ENCODE peak calls at places on chromosomes 12 and 14, in nine cellular contexts. One of them, this sample, is unnamed.

GRCh38 chr14:69288001-69288771 is 28.2 kb downstream of the GALNT16 start:
- DNase-seq in activated T-helper 1 cell treated with anti-CD3 and anti-CD28 coated beads, Interleukin-2, amount 50 U/mL, for 16 hours: no peak
- DNase-seq in HT1080: peak; percentile 20
- DNase-seq in NCI-H2029 treated with DMSO at 0.1 percent for 48 hours: no peak
- DNase-seq in kidney tubule cell: peak; percentile 22
- DNase-seq in LHCN-M2: no peak
- DNase-seq in AG04450: peak; percentile 15
- DNase-seq in stimulated activated CD8-positive, alpha-beta memory T cell treated with anti-CD3 and anti-CD28 coated beads, Interleukin-7, amount 100 ng/mL, for 4 hours: no peak
- DNase-seq in NCI-H460: no peak
- DNase-seq in this sample: no peak

GRCh38 chr12:79652521-79652920 is 38.2 kb downstream of the PAWR start:
- DNase-seq in NCI-H460: no peak
- DNase-seq in stimulated activated CD8-positive, alpha-beta memory T cell treated with anti-CD3 and anti-CD28 coated beads, Interleukin-7, amount 100 ng/mL, for 4 hours: no peak
- DNase-seq in kidney tubule cell: no peak
- DNase-seq in AG04450: no peak
- DNase-seq in activated T-helper 1 cell treated with anti-CD3 and anti-CD28 coated beads, Interleukin-2, amount 50 U/mL, for 16 hours: no peak
- DNase-seq in NCI-H2029 treated with DMSO at 0.1 percent for 48 hours: no peak
- DNase-seq in LHCN-M2: no peak
- DNase-seq in HT1080: no peak
- DNase-seq in this sample: no peak

GRCh38 chr12:34275129-34275528 is 252.8 kb downstream of the ALG10 start:
- DNase-seq in NCI-H2029 treated with DMSO at 0.1 percent for 48 hours: no peak
- DNase-seq in HT1080: no peak
- DNase-seq in AG04450: no peak
- DNase-seq in kidney tubule cell: no peak
- DNase-seq in stimulated activated CD8-positive, alpha-beta memory T cell treated with anti-CD3 and anti-CD28 coated beads, Interleukin-7, amount 100 ng/mL, for 4 hours: no peak
- DNase-seq in NCI-H460: no peak
- DNase-seq in activated T-helper 1 cell treated with anti-CD3 and anti-CD28 coated beads, Interleukin-2, amount 50 U/mL, for 16 hours: no peak
- DNase-seq in LHCN-M2: no peak
- DNase-seq in this sample: no peak

GRCh38 chr12:126397071-126397571 is 1331.9 kb downstream of the AACS start:
- DNase-seq in NCI-H460: no peak
- DNase-seq in activated T-helper 1 cell treated with anti-CD3 and anti-CD28 coated beads, Interleukin-2, amount 50 U/mL, for 16 hours: no peak
- DNase-seq in kidney tubule cell: no peak
- DNase-seq in stimulated activated CD8-positive, alpha-beta memory T cell treated with anti-CD3 and anti-CD28 coated beads, Interleukin-7, amount 100 ng/mL, for 4 hours: no peak
- DNase-seq in LHCN-M2: peak; percentile 91
- DNase-seq in AG04450: no peak
- DNase-seq in NCI-H2029 treated with DMSO at 0.1 percent for 48 hours: no peak
- DNase-seq in HT1080: peak; percentile 87
- DNase-seq in this sample: no peak

GRCh38 chr14:57013987-57014386 is 203.7 kb upstream of the OTX2 start:
- DNase-seq in AG04450: no peak
- DNase-seq in NCI-H460: no peak
- DNase-seq in kidney tubule cell: no peak
- DNase-seq in activated T-helper 1 cell treated with anti-CD3 and anti-CD28 coated beads, Interleukin-2, amount 50 U/mL, for 16 hours: no peak
- DNase-seq in LHCN-M2: no peak
- DNase-seq in HT1080: no peak
- DNase-seq in NCI-H2029 treated with DMSO at 0.1 percent for 48 hours: no peak
- DNase-seq in stimulated activated CD8-positive, alpha-beta memory T cell treated with anti-CD3 and anti-CD28 coated beads, Interleukin-7, amount 100 ng/mL, for 4 hours: no peak
- DNase-seq in this sample: no peak

GRCh38 chr14:89598548-89599186 is 181.6 kb upstream of the FOXN3 start:
- DNase-seq in kidney tubule cell: peak; percentile 13
- DNase-seq in NCI-H2029 treated with DMSO at 0.1 percent for 48 hours: no peak
- DNase-seq in AG04450: no peak
- DNase-seq in activated T-helper 1 cell treated with anti-CD3 and anti-CD28 coated beads, Interleukin-2, amount 50 U/mL, for 16 hours: no peak
- DNase-seq in NCI-H460: no peak
- DNase-seq in HT1080: no peak
- DNase-seq in stimulated activated CD8-positive, alpha-beta memory T cell treated with anti-CD3 and anti-CD28 coated beads, Interleukin-7, amount 100 ng/mL, for 4 hours: no peak
- DNase-seq in LHCN-M2: peak; percentile 31
- DNase-seq in this sample: no peak

GRCh38 chr14:53510281-53510912 is 357.3 kb upstream of the DDHD1 start:
- DNase-seq in NCI-H2029 treated with DMSO at 0.1 percent for 48 hours: no peak
- DNase-seq in activated T-helper 1 cell treated with anti-CD3 and anti-CD28 coated beads, Interleukin-2, amount 50 U/mL, for 16 hours: no peak
- DNase-seq in LHCN-M2: no peak
- DNase-seq in NCI-H460: no peak
- DNase-seq in HT1080: no peak
- DNase-seq in AG04450: no peak
- DNase-seq in kidney tubule cell: no peak
- DNase-seq in stimulated activated CD8-positive, alpha-beta memory T cell treated with anti-CD3 and anti-CD28 coated beads, Interleukin-7, amount 100 ng/mL, for 4 hours: no peak
- DNase-seq in this sample: no peak

GRCh38 chr12:57046947-57047890 is 2.7 kb downstream of the MYO1A start:
- DNase-seq in HT1080: no peak
- DNase-seq in LHCN-M2: no peak
- DNase-seq in NCI-H460: no peak
- DNase-seq in AG04450: no peak
- DNase-seq in activated T-helper 1 cell treated with anti-CD3 and anti-CD28 coated beads, Interleukin-2, amount 50 U/mL, for 16 hours: no peak
- DNase-seq in kidney tubule cell: no peak
- DNase-seq in NCI-H2029 treated with DMSO at 0.1 percent for 48 hours: no peak
- DNase-seq in stimulated activated CD8-positive, alpha-beta memory T cell treated with anti-CD3 and anti-CD28 coated beads, Interleukin-7, amount 100 ng/mL, for 4 hours: peak; percentile 27
- DNase-seq in this sample: no peak

GRCh38 chr12:57984629-57985151 is 43.3 kb downstream of the ATP23 start:
- DNase-seq in kidney tubule cell: no peak
- DNase-seq in NCI-H2029 treated with DMSO at 0.1 percent for 48 hours: no peak
- DNase-seq in AG04450: no peak
- DNase-seq in stimulated activated CD8-positive, alpha-beta memory T cell treated with anti-CD3 and anti-CD28 coated beads, Interleukin-7, amount 100 ng/mL, for 4 hours: no peak
- DNase-seq in LHCN-M2: no peak
- DNase-seq in HT1080: no peak
- DNase-seq in NCI-H460: no peak
- DNase-seq in activated T-helper 1 cell treated with anti-CD3 and anti-CD28 coated beads, Interleukin-2, amount 50 U/mL, for 16 hours: no peak
- DNase-seq in this sample: no peak

GRCh38 chr14:26200675-26201074 is 397.2 kb downstream of the NOVA1 start:
- DNase-seq in AG04450: no peak
- DNase-seq in HT1080: peak; percentile 48
- DNase-seq in LHCN-M2: peak; percentile 25
- DNase-seq in stimulated activated CD8-positive, alpha-beta memory T cell treated with anti-CD3 and anti-CD28 coated beads, Interleukin-7, amount 100 ng/mL, for 4 hours: no peak
- DNase-seq in activated T-helper 1 cell treated with anti-CD3 and anti-CD28 coated beads, Interleukin-2, amount 50 U/mL, for 16 hours: no peak
- DNase-seq in kidney tubule cell: peak; percentile 78
- DNase-seq in NCI-H2029 treated with DMSO at 0.1 percent for 48 hours: no peak
- DNase-seq in NCI-H460: no peak
- DNase-seq in this sample: no peak

GRCh38 chr12:30754383-30754749 is 385 bp downstream of the CAPRIN2 start:
- DNase-seq in stimulated activated CD8-positive, alpha-beta memory T cell treated with anti-CD3 and anti-CD28 coated beads, Interleukin-7, amount 100 ng/mL, for 4 hours: no peak
- DNase-seq in HT1080: no peak
- DNase-seq in LHCN-M2: peak; percentile 24
- DNase-seq in AG04450: no peak
- DNase-seq in activated T-helper 1 cell treated with anti-CD3 and anti-CD28 coated beads, Interleukin-2, amount 50 U/mL, for 16 hours: no peak
- DNase-seq in NCI-H2029 treated with DMSO at 0.1 percent for 48 hours: peak; percentile 46
- DNase-seq in kidney tubule cell: no peak
- DNase-seq in NCI-H460: no peak
- DNase-seq in this sample: no peak

GRCh38 chr14:103925316-103925715 is 2.9 kb upstream of the TDRD9 start:
- DNase-seq in NCI-H460: no peak
- DNase-seq in NCI-H2029 treated with DMSO at 0.1 percent for 48 hours: no peak
- DNase-seq in LHCN-M2: no peak
- DNase-seq in activated T-helper 1 cell treated with anti-CD3 and anti-CD28 coated beads, Interleukin-2, amount 50 U/mL, for 16 hours: no peak
- DNase-seq in HT1080: no peak
- DNase-seq in kidney tubule cell: no peak
- DNase-seq in AG04450: no peak
- DNase-seq in stimulated activated CD8-positive, alpha-beta memory T cell treated with anti-CD3 and anti-CD28 coated beads, Interleukin-7, amount 100 ng/mL, for 4 hours: no peak
- DNase-seq in this sample: no peak

GRCh38 chr12:19837543-19837942 is 398.3 kb downstream of the AEBP2 start:
- DNase-seq in AG04450: no peak
- DNase-seq in activated T-helper 1 cell treated with anti-CD3 and anti-CD28 coated beads, Interleukin-2, amount 50 U/mL, for 16 hours: no peak
- DNase-seq in HT1080: no peak
- DNase-seq in LHCN-M2: no peak
- DNase-seq in kidney tubule cell: no peak
- DNase-seq in NCI-H460: no peak
- DNase-seq in NCI-H2029 treated with DMSO at 0.1 percent for 48 hours: no peak
- DNase-seq in stimulated activated CD8-positive, alpha-beta memory T cell treated with anti-CD3 and anti-CD28 coated beads, Interleukin-7, amount 100 ng/mL, for 4 hours: no peak
- DNase-seq in this sample: no peak

GRCh38 chr12:105317942-105318614 is 12.4 kb upstream of the C12orf75 start:
- DNase-seq in kidney tubule cell: peak; percentile 99
- DNase-seq in NCI-H2029 treated with DMSO at 0.1 percent for 48 hours: peak; percentile 42
- DNase-seq in NCI-H460: no peak
- DNase-seq in HT1080: no peak
- DNase-seq in AG04450: no peak
- DNase-seq in stimulated activated CD8-positive, alpha-beta memory T cell treated with anti-CD3 and anti-CD28 coated beads, Interleukin-7, amount 100 ng/mL, for 4 hours: no peak
- DNase-seq in LHCN-M2: no peak
- DNase-seq in activated T-helper 1 cell treated with anti-CD3 and anti-CD28 coated beads, Interleukin-2, amount 50 U/mL, for 16 hours: no peak
- DNase-seq in this sample: no peak

GRCh38 chr12:52524898-52525591 is 4.9 kb upstream of the KRT5 start:
- DNase-seq in NCI-H2029 treated with DMSO at 0.1 percent for 48 hours: no peak
- DNase-seq in NCI-H460: no peak
- DNase-seq in HT1080: no peak
- DNase-seq in activated T-helper 1 cell treated with anti-CD3 and anti-CD28 coated beads, Interleukin-2, amount 50 U/mL, for 16 hours: no peak
- DNase-seq in kidney tubule cell: peak; percentile 11
- DNase-seq in LHCN-M2: no peak
- DNase-seq in stimulated activated CD8-positive, alpha-beta memory T cell treated with anti-CD3 and anti-CD28 coated beads, Interleukin-7, amount 100 ng/mL, for 4 hours: no peak
- DNase-seq in AG04450: no peak
- DNase-seq in this sample: no peak

GRCh38 chr14:28673056-28673455 is 93.5 kb upstream of the FOXG1 start:
- DNase-seq in stimulated activated CD8-positive, alpha-beta memory T cell treated with anti-CD3 and anti-CD28 coated beads, Interleukin-7, amount 100 ng/mL, for 4 hours: no peak
- DNase-seq in NCI-H460: no peak
- DNase-seq in activated T-helper 1 cell treated with anti-CD3 and anti-CD28 coated beads, Interleukin-2, amount 50 U/mL, for 16 hours: no peak
- DNase-seq in HT1080: peak; percentile 37
- DNase-seq in kidney tubule cell: no peak
- DNase-seq in LHCN-M2: peak; percentile 46
- DNase-seq in AG04450: no peak
- DNase-seq in NCI-H2029 treated with DMSO at 0.1 percent for 48 hours: no peak
- DNase-seq in this sample: no peak

GRCh38 chr12:38149395-38150073 is 167.0 kb upstream of the ALG10B start:
- DNase-seq in HT1080: peak; percentile 95
- DNase-seq in LHCN-M2: no peak
- DNase-seq in kidney tubule cell: peak; percentile 98
- DNase-seq in NCI-H2029 treated with DMSO at 0.1 percent for 48 hours: no peak
- DNase-seq in AG04450: no peak
- DNase-seq in stimulated activated CD8-positive, alpha-beta memory T cell treated with anti-CD3 and anti-CD28 coated beads, Interleukin-7, amount 100 ng/mL, for 4 hours: no peak
- DNase-seq in activated T-helper 1 cell treated with anti-CD3 and anti-CD28 coated beads, Interleukin-2, amount 50 U/mL, for 16 hours: no peak
- DNase-seq in NCI-H460: no peak
- DNase-seq in this sample: no peak

GRCh38 chr14:84874436-84874835 is 655.5 kb upstream of the FLRT2 start:
- DNase-seq in stimulated activated CD8-positive, alpha-beta memory T cell treated with anti-CD3 and anti-CD28 coated beads, Interleukin-7, amount 100 ng/mL, for 4 hours: no peak
- DNase-seq in AG04450: no peak
- DNase-seq in NCI-H460: no peak
- DNase-seq in LHCN-M2: no peak
- DNase-seq in activated T-helper 1 cell treated with anti-CD3 and anti-CD28 coated beads, Interleukin-2, amount 50 U/mL, for 16 hours: no peak
- DNase-seq in HT1080: no peak
- DNase-seq in NCI-H2029 treated with DMSO at 0.1 percent for 48 hours: no peak
- DNase-seq in kidney tubule cell: no peak
- DNase-seq in this sample: no peak

GRCh38 chr12:11863478-11863906 is 207.2 kb upstream of the BCL2L14 start:
- DNase-seq in AG04450: no peak
- DNase-seq in activated T-helper 1 cell treated with anti-CD3 and anti-CD28 coated beads, Interleukin-2, amount 50 U/mL, for 16 hours: no peak
- DNase-seq in HT1080: no peak
- DNase-seq in NCI-H460: no peak
- DNase-seq in NCI-H2029 treated with DMSO at 0.1 percent for 48 hours: no peak
- DNase-seq in kidney tubule cell: no peak
- DNase-seq in stimulated activated CD8-positive, alpha-beta memory T cell treated with anti-CD3 and anti-CD28 coated beads, Interleukin-7, amount 100 ng/mL, for 4 hours: no peak
- DNase-seq in LHCN-M2: no peak
- DNase-seq in this sample: no peak

GRCh38 chr12:46874642-46875041 is 48.8 kb upstream of the SLC38A4 start:
- DNase-seq in LHCN-M2: peak; percentile 99
- DNase-seq in activated T-helper 1 cell treated with anti-CD3 and anti-CD28 coated beads, Interleukin-2, amount 50 U/mL, for 16 hours: no peak
- DNase-seq in HT1080: no peak
- DNase-seq in AG04450: no peak
- DNase-seq in NCI-H460: no peak
- DNase-seq in stimulated activated CD8-positive, alpha-beta memory T cell treated with anti-CD3 and anti-CD28 coated beads, Interleukin-7, amount 100 ng/mL, for 4 hours: no peak
- DNase-seq in kidney tubule cell: peak; percentile 12
- DNase-seq in NCI-H2029 treated with DMSO at 0.1 percent for 48 hours: no peak
- DNase-seq in this sample: no peak

GRCh38 chr14:103819503-103820307 is 27.7 kb downstream of the PPP1R13B start:
- DNase-seq in NCI-H460: no peak
- DNase-seq in stimulated activated CD8-positive, alpha-beta memory T cell treated with anti-CD3 and anti-CD28 coated beads, Interleukin-7, amount 100 ng/mL, for 4 hours: no peak
- DNase-seq in activated T-helper 1 cell treated with anti-CD3 and anti-CD28 coated beads, Interleukin-2, amount 50 U/mL, for 16 hours: no peak
- DNase-seq in AG04450: no peak
- DNase-seq in kidney tubule cell: peak; percentile 60
- DNase-seq in HT1080: peak; percentile 29
- DNase-seq in LHCN-M2: no peak
- DNase-seq in NCI-H2029 treated with DMSO at 0.1 percent for 48 hours: peak; percentile 28
- DNase-seq in this sample: peak; percentile 72

GRCh38 chr12:4830568-4830967 is 79.1 kb upstream of the KCNA1 start:
- DNase-seq in HT1080: no peak
- DNase-seq in AG04450: no peak
- DNase-seq in LHCN-M2: no peak
- DNase-seq in activated T-helper 1 cell treated with anti-CD3 and anti-CD28 coated beads, Interleukin-2, amount 50 U/mL, for 16 hours: no peak
- DNase-seq in kidney tubule cell: no peak
- DNase-seq in NCI-H460: no peak
- DNase-seq in NCI-H2029 treated with DMSO at 0.1 percent for 48 hours: no peak
- DNase-seq in stimulated activated CD8-positive, alpha-beta memory T cell treated with anti-CD3 and anti-CD28 coated beads, Interleukin-7, amount 100 ng/mL, for 4 hours: no peak
- DNase-seq in this sample: no peak

GRCh38 chr12:125331342-125332052 is 266.3 kb downstream of the AACS start:
- DNase-seq in activated T-helper 1 cell treated with anti-CD3 and anti-CD28 coated beads, Interleukin-2, amount 50 U/mL, for 16 hours: no peak
- DNase-seq in NCI-H2029 treated with DMSO at 0.1 percent for 48 hours: no peak
- DNase-seq in LHCN-M2: no peak
- DNase-seq in kidney tubule cell: no peak
- DNase-seq in stimulated activated CD8-positive, alpha-beta memory T cell treated with anti-CD3 and anti-CD28 coated beads, Interleukin-7, amount 100 ng/mL, for 4 hours: no peak
- DNase-seq in HT1080: no peak
- DNase-seq in AG04450: no peak
- DNase-seq in NCI-H460: no peak
- DNase-seq in this sample: no peak

This sample was measured in NCI-H524 treated with DMSO at 0.1 percent for 48 hours.